ENCODE peak calls at places on chromosome 16, in six cellular contexts. R is neuronal stem cell, C is IMR-90, H is H9, B is mesenchymal stem cell, O is H1. Q is an unnamed sample.

GRCh38 chr16:3170440-3171180 is 17.4 kb upstream of the OR1F1 start:
- DNase-seq in R (no peak), C (no peak), H (peak), B (peak), O (peak), Q (peak)

GRCh38 chr16:29806641-29807425 is 504 bp downstream of the MAZ start:
- DNase-seq in R (no peak), C (no peak), H (peak), B (peak), O (peak), Q (peak)

GRCh38 chr16:81189100-81189664 is 49.3 kb upstream of the BCO1 start:
- DNase-seq in R (no peak), C (peak), H (no peak), B (no peak), O (no peak), Q (no peak)

GRCh38 chr16:1027416-1027815 is 45.1 kb upstream of the SSTR5 start:
- DNase-seq in R (no peak), C (no peak), H (no peak), B (no peak), O (no peak), Q (no peak)

GRCh38 chr16:28491080-28491969 is 549 bp downstream of the CLN3 start:
- DNase-seq in R (peak), C (no peak), H (peak), B (peak), O (peak), Q (peak)

GRCh38 chr16:25187491-25187795 is 29.3 kb upstream of the AQP8 start:
- DNase-seq in R (no peak), C (no peak), H (no peak), B (no peak), O (no peak), Q (no peak)

GRCh38 chr16:354971-355441 is 2.5 kb upstream of the AXIN1 start:
- DNase-seq in R (no peak), C (no peak), H (no peak), B (no peak), O (no peak), Q (no peak)

GRCh38 chr16:1024126-1024525 is 42.6 kb downstream of the SOX8 start:
- DNase-seq in R (no peak), C (no peak), H (no peak), B (no peak), O (no peak), Q (no peak)

GRCh38 chr16:52741386-52741785 is 194.4 kb upstream of the TOX3 start:
- DNase-seq in R (peak), C (no peak), H (peak), B (no peak), O (no peak), Q (peak)

GRCh38 chr16:50622643-50623369 is 58.3 kb downstream of the SNX20 start:
- DNase-seq in R (no peak), C (no peak), H (no peak), B (no peak), O (no peak), Q (no peak)

GRCh38 chr16:72302352-72302751 is 130.4 kb upstream of the PMFBP1 start:
- DNase-seq in R (no peak), C (no peak), H (no peak), B (no peak), O (no peak), Q (no peak)

GRCh38 chr16:63907251-63907650 is 1214.6 kb downstream of the CDH11 start:
- DNase-seq in R (no peak), C (no peak), H (no peak), B (no peak), O (no peak), Q (no peak)

GRCh38 chr16:67990018-67990386 is 9.3 kb downstream of the DPEP2 start:
- DNase-seq in R (no peak), C (no peak), H (no peak), B (no peak), O (no peak), Q (no peak)

GRCh38 chr16:75089486-75090202 is 26.9 kb downstream of the LDHD start:
- DNase-seq in R (no peak), C (no peak), H (no peak), B (no peak), O (no peak), Q (peak)

GRCh38 chr16:75088934-75089333 is 27.6 kb downstream of the LDHD start:
- DNase-seq in R (no peak), C (no peak), H (no peak), B (no peak), O (no peak), Q (no peak)

GRCh38 chr16:75086281-75086680 is 30.3 kb downstream of the LDHD start:
- DNase-seq in R (no peak), C (no peak), H (no peak), B (peak), O (no peak), Q (no peak)

GRCh38 chr16:75087040-75087979 is 29.3 kb downstream of the LDHD start:
- DNase-seq in R (no peak), C (peak), H (no peak), B (peak), O (no peak), Q (no peak)

DNA sequence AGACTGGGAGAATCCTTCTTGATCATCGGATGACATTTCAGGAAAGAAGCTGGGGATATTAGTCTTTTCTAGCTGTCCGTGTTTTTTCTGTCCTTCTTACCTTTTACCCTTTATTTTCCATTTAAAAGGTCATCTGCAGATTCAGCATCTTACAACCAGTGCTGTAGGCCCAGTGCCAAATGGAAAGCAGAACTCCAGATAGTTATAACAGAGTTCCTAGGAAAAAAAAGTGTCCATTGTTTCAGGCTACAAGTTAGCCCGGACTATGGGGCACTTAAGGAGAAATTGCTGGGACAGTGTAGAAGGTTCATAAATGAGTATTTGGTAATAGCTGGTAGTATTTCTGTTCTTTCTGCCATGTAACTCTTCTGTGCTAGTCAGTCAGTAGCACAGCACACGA is 28.4 kb downstream of the LDHD start:
- DNase-seq in R (no peak), C (no peak), H (no peak), B (no peak), O (no peak), Q (no peak)
- H2BK15ac ChIP-seq in R (no peak), C (no peak), H (no peak), B (no peak), O (peak), Q (no peak)

DNA sequence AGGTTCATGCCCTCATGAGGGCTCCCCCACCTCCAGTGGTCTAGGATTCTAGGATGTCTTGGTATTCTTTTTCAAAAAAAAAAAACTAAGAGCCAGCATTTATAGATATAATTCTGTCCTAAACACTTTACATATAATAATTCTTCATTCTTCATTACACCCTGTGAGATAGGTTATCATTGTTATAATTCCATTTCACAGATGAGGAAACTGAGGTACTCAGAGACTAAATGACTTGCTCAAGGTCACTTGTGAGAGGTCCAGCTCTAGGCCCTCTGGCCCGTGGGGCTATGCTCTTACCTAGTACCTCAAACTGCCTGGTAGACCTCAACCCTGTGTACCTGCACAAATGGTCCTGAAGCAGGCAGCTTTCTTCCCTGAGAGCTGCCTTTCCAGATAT is 172.2 kb downstream of the PRKCB start:
- DNase-seq in R (no peak), C (no peak), H (no peak), B (no peak), O (no peak), Q (no peak)
- H3K23ac ChIP-seq in R (no peak), C (no peak), H (no peak), B (no peak), O (no peak), Q (no peak)

DNA sequence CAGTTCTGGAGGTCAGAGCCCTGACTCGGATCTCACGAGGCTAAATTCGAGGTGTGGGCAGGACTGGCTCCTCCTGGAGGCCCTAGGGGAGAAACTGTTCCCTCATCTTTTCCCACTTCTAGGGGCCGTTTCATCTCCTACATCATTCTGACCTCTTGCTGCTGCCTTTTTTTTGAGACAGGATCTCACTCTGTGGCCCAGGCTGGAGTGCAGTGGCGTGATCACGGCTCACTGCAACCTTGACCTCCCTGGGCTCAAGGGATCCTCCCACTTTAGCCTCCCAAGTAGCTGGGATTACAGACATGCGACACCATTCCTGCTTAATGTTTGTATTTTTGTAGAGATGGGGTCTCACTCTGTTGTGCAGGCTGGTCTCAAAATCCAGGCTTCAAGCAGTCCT is 244.1 kb upstream of the GSE1 start:
- DNase-seq in R (no peak), C (no peak), H (no peak), B (peak), O (no peak), Q (no peak)
- H2BK15ac ChIP-seq in R (no peak), C (no peak), H (no peak), B (peak), O (no peak), Q (no peak)

DNA sequence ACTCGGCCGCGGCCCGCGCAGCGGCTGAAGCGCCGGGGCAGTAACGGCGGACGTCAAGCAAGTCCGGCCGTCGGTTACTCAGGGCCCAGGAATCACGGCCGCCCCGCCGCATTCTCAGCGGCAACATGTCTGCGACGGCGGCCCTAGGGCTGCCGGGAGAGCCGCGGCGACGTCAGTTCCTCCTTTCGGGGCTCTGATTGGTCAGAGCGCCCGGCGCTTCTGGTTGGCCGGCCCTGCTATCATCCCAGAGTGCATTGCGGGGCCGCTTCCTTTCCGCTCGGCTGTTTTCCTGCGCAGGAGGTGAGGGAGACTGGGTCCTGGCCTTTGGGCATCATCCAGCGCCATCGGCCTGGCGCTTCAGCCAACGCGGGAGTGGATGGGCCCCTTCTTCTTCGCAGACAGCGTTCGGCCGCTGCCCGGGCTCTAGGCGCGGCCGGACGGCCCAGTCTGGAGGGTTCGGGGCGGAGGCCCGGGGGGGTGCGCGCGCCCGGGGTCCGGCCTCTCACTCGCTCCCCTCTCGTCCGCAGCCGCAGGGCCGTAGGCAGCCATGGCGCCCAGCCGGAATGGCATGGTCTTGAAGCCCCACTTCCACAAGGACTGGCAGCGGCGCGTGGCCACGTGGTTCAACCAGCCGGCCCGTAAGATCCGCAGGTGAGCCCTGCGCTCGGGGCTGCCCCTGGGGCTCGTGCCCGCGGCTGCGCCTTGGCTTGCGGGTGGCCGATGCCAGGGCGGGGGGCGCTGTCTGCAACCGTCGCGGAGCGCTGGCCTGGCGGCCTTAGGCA is at the start of gene RPL13:
- DNase-seq in R (peak), C (peak), H (peak), B (peak), O (peak), Q (peak)
- H3K23ac ChIP-seq in R (peak), C (peak), H (no peak), B (no peak), O (no peak), Q (peak)

GRCh38 chr16:57165483-57165882 is 20.4 kb downstream of the PSME3IP1 start:
- DNase-seq in R (no peak), C (no peak), H (no peak), B (no peak), O (no peak), Q (no peak)
- H2BK15ac ChIP-seq in R (no peak), C (no peak), H (no peak), B (no peak), O (no peak), Q (no peak)

GRCh38 chr16:10016761-10017160 is 165.5 kb downstream of the GRIN2A start:
- DNase-seq in R (no peak), C (no peak), H (no peak), B (no peak), O (no peak), Q (no peak)
- H3K23ac ChIP-seq in R (no peak), C (no peak), H (no peak), B (no peak), O (no peak), Q (no peak)

Q was measured in mesendoderm.